ENCODE peak calls at places on chromosomes 11 and 22, in four cellular contexts. N is dorsolateral prefrontal cortex; W is CD4-positive, CD25-positive, alpha-beta regulatory T cell; X is right atrium auricular region. T is an unnamed sample.

GRCh38 chr11:86942212-86942611 is 13.0 kb downstream of the FZD4 start:
- DNase-seq in N (no peak), W (no peak), X (no peak), T (no peak)

GRCh38 chr11:133388975-133389568 is 143.2 kb downstream of the OPCML start:
- DNase-seq in N (no peak), W (no peak), X (no peak), T (no peak)

GRCh38 chr11:74755395-74755995 is 6.8 kb downstream of the RNF169 start:
- DNase-seq in N (no peak), W (no peak), X (no peak), T (no peak)

GRCh38 chr11:41984023-41984422 is 524.6 kb upstream of the LRRC4C start:
- DNase-seq in N (no peak), W (no peak), X (no peak), T (no peak)

GRCh38 chr11:65391007-65391406 is 4.6 kb downstream of the FRMD8 start:
- DNase-seq in N (no peak), W (no peak), X (no peak), T (no peak)

GRCh38 chr11:110295086-110295485 is 1.3 kb downstream of the RDX start:
- DNase-seq in N (no peak), W (no peak), X (no peak), T (no peak)

GRCh38 chr11:111531156-111531555 is 9.4 kb upstream of the LAYN start:
- DNase-seq in N (no peak), W (no peak), X (no peak), T (no peak)

GRCh38 chr11:114195981-114196731 is 100.0 kb upstream of the NNMT start:
- DNase-seq in N (no peak), W (peak; percentile 42), X (no peak), T (no peak)

GRCh38 chr11:133012803-133013202 is 519.5 kb downstream of the OPCML start:
- DNase-seq in N (no peak), W (no peak), X (no peak), T (no peak)

GRCh38 chr22:49833340-49834007 is 5.8 kb upstream of the BRD1 start:
- DNase-seq in N (no peak), W (no peak), X (no peak), T (no peak)

GRCh38 chr11:121415861-121416260 is 36.3 kb upstream of the SORL1 start:
- DNase-seq in N (no peak), W (no peak), X (no peak), T (no peak)

GRCh38 chr22:22709719-22710445 is 65.5 kb downstream of the GGTLC2 start:
- DNase-seq in N (no peak), W (no peak), X (peak; percentile 13), T (peak; percentile 29)

GRCh38 chr11:2409026-2409553 is 8.5 kb downstream of the TSSC4 start:
- DNase-seq in N (no peak), W (no peak), X (no peak), T (no peak)

GRCh38 chr11:870418-870817 is 27.8 kb downstream of the TSPAN4 start:
- DNase-seq in N (no peak), W (no peak), X (no peak), T (no peak)

GRCh38 chr11:2671748-2672147 is 28.0 kb downstream of the KCNQ1OT1 start:
- DNase-seq in N (no peak), W (no peak), X (peak; percentile 47), T (peak; percentile 47)

DNA sequence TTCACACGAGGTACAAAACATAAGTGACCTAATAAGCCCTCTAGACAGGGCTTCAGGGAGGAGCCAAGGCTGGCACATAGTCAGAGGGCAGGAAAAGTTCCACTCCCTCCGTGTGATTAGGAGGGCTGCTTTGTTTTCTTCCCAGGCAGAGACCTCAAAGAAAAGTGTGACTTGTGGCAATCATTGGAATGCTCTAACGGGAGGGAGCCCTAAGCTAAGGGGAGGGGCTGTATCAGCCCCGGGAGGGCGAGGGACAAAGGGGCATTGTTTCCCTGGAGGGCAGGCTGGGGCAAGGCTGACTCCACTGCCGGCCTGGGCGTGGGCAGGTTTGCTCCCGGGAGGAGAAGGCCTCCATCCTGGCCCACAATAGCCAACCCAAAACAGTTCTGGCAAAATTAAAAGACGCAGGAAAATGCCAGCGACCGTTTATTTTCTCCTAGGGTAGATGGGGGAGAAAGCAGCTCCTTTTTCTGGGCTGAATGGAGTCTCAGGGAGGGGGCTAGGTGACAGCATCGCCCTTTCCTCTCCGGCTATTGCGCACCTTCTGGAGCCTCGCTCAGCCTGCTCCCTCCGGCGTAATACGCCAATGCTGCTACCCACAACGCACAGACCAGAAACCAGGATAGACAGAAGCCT is 60.1 kb downstream of the ENDOD1 start:
- DNase-seq in N (peak; percentile 76), W (no peak), X (no peak), T (no peak)
- H3K4me3 ChIP-seq in N (peak overlapping the region; percentile 75), W (no peak overlapping the region), X (peak overlapping the region; percentile 53), T (peak overlapping the region; percentile 59)

GRCh38 chr22:24244144-24244787 is 616 bp downstream of the GGT5 start:
- DNase-seq in N (no peak), W (no peak), X (no peak), T (no peak)
- H3K4me3 ChIP-seq in N (peak overlapping the region; percentile 46), W (no peak overlapping the region), X (peak overlapping the region; percentile 46), T (peak overlapping the region; percentile 52)

DNA sequence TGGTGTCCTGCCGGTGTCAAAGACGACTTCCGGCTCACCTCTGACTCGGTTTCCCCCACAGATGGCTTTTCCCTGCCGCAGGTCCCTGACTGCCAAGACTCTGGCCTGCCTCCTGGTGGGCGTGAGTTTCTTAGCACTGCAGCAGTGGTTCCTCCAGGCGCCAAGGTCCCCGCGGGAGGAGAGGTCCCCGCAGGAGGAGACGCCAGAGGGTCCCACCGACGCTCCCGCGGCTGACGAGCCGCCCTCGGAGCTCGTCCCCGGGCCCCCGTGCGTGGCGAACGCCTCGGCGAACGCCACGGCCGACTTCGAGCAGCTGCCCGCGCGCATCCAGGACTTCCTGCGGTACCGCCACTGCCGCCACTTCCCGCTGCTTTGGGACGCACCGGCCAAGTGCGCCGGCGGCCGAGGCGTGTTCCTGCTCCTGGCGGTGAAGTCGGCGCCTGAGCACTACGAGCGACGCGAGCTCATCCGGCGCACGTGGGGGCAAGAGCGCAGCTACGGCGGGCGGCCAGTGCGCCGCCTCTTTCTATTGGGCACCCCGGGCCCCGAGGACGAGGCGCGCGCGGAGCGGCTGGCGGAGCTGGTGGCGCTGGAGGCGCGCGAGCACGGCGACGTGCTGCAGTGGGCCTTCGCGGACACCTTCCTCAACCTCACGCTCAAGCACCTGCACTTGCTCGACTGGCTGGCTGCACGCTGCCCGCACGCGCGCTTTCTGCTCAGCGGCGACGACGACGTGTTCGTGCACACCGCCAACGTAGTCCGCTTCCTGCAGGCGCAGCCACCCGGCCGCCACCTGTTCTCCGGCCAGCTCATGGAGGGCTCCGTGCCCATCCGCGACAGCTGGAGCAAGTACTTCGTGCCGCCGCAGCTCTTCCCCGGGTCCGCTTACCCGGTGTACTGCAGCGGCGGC is 5.5 kb downstream of the B3GNT6 start:
- DNase-seq in N (no peak), W (peak; percentile 44), X (no peak), T (no peak)
- H3K4me3 ChIP-seq in N (peak overlapping the region; percentile 61), W (no peak overlapping the region), X (no peak overlapping the region), T (peak overlapping the region; percentile 36)

DNA sequence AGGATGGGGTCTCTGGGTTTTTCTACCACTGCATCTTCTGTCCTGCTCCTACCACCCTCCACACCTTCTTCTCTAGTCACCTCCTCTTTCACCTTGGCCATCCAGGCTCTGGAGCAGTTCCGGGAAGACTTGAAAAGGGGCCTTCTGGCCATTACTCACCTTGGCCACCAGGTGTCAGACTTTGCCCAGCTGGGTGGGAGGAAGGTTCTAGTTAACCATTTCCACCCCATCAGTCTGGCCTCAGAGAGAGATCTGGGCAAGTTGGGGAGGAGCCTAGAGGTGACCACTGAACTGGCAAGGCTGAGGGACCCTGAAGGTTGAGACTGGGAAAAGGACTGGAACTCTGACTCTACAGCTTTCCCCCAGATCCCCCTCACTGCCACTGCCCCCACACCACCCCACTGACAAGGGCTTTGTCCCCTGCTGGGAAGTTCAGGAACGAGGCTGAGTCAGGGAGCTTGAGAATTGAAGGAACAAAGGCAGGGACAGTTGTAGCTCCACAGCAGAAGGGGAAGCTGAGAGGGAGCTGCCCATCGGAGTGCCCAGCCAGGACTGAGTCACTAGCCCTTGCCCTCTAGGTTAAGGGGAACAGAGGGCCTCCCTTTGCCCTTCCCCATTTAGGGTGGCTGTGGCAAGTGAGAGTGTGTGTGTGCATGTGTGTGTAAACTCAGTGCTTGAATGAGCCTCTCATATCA is 3.7 kb upstream of the POLD4 start:
- DNase-seq in N (no peak), W (peak; percentile 74), X (peak; percentile 78), T (peak; percentile 90)
- H3K4me3 ChIP-seq in N (no peak overlapping the region), W (no peak overlapping the region), X (no peak overlapping the region), T (no peak overlapping the region)

GRCh38 chr11:108685419-108686161 is 20.7 kb downstream of the DDX10 start:
- DNase-seq in N (no peak), W (no peak), X (no peak), T (no peak)
- H3K4me3 ChIP-seq in N (no peak overlapping the region), W (no peak overlapping the region), X (no peak overlapping the region), T (no peak overlapping the region)

T was measured in vagina.